ENCODE peak calls at places on chromosome 1, in four cellular contexts. One of them, this sample, is unnamed.

GRCh38 chr1:116309090-116309870 is 63.8 kb upstream of the ATP1A1 start:
- DNase-seq in activated CD4-positive, CD25-positive, alpha-beta regulatory T cell: no peak
- DNase-seq in HFFc6: no peak
- DNase-seq in stimulated activated CD4-positive, alpha-beta T cell treated with anti-CD3 and anti-CD28 coated beads, Interleukin-4, amount 100 ng/mL, for 24 hours: no peak
- DNase-seq in this sample: no peak

GRCh38 chr1:54516249-54516920 is 31.6 kb upstream of the ACOT11 start:
- DNase-seq in activated CD4-positive, CD25-positive, alpha-beta regulatory T cell: no peak
- DNase-seq in stimulated activated CD4-positive, alpha-beta T cell treated with anti-CD3 and anti-CD28 coated beads, Interleukin-4, amount 100 ng/mL, for 24 hours: no peak
- DNase-seq in HFFc6: no peak
- DNase-seq in this sample: no peak

GRCh38 chr1:9075023-9075422 is 5.6 kb upstream of the SLC2A5 start:
- DNase-seq in HFFc6: no peak
- DNase-seq in stimulated activated CD4-positive, alpha-beta T cell treated with anti-CD3 and anti-CD28 coated beads, Interleukin-4, amount 100 ng/mL, for 24 hours: no peak
- DNase-seq in activated CD4-positive, CD25-positive, alpha-beta regulatory T cell: no peak
- DNase-seq in this sample: no peak

GRCh38 chr1:45929257-45929687 is 125.9 kb downstream of the MAST2 start:
- DNase-seq in stimulated activated CD4-positive, alpha-beta T cell treated with anti-CD3 and anti-CD28 coated beads, Interleukin-4, amount 100 ng/mL, for 24 hours: no peak
- DNase-seq in HFFc6: peak
- DNase-seq in activated CD4-positive, CD25-positive, alpha-beta regulatory T cell: no peak
- DNase-seq in this sample: peak

GRCh38 chr1:109782514-109782913 is 18.8 kb upstream of the EPS8L3 start:
- DNase-seq in HFFc6: peak
- DNase-seq in stimulated activated CD4-positive, alpha-beta T cell treated with anti-CD3 and anti-CD28 coated beads, Interleukin-4, amount 100 ng/mL, for 24 hours: no peak
- DNase-seq in activated CD4-positive, CD25-positive, alpha-beta regulatory T cell: no peak
- DNase-seq in this sample: no peak

GRCh38 chr1:199163277-199164069 is 524.6 kb downstream of the PTPRC start:
- DNase-seq in stimulated activated CD4-positive, alpha-beta T cell treated with anti-CD3 and anti-CD28 coated beads, Interleukin-4, amount 100 ng/mL, for 24 hours: no peak
- DNase-seq in activated CD4-positive, CD25-positive, alpha-beta regulatory T cell: no peak
- DNase-seq in HFFc6: no peak
- DNase-seq in this sample: no peak

GRCh38 chr1:197614916-197615692 is 160.2 kb downstream of the DENND1B start:
- DNase-seq in HFFc6: peak
- DNase-seq in stimulated activated CD4-positive, alpha-beta T cell treated with anti-CD3 and anti-CD28 coated beads, Interleukin-4, amount 100 ng/mL, for 24 hours: peak
- DNase-seq in activated CD4-positive, CD25-positive, alpha-beta regulatory T cell: no peak
- DNase-seq in this sample: no peak

GRCh38 chr1:31588751-31589515 is 12.6 kb downstream of the TINAGL1 start:
- DNase-seq in activated CD4-positive, CD25-positive, alpha-beta regulatory T cell: no peak
- DNase-seq in HFFc6: no peak
- DNase-seq in stimulated activated CD4-positive, alpha-beta T cell treated with anti-CD3 and anti-CD28 coated beads, Interleukin-4, amount 100 ng/mL, for 24 hours: no peak
- DNase-seq in this sample: no peak

GRCh38 chr1:6104631-6105030 is 58.9 kb downstream of the KCNAB2 start:
- DNase-seq in HFFc6: no peak
- DNase-seq in stimulated activated CD4-positive, alpha-beta T cell treated with anti-CD3 and anti-CD28 coated beads, Interleukin-4, amount 100 ng/mL, for 24 hours: no peak
- DNase-seq in activated CD4-positive, CD25-positive, alpha-beta regulatory T cell: no peak
- DNase-seq in this sample: no peak

GRCh38 chr1:223831755-223832636 is 13.8 kb downstream of the TP53BP2 start:
- DNase-seq in stimulated activated CD4-positive, alpha-beta T cell treated with anti-CD3 and anti-CD28 coated beads, Interleukin-4, amount 100 ng/mL, for 24 hours: no peak
- DNase-seq in activated CD4-positive, CD25-positive, alpha-beta regulatory T cell: no peak
- DNase-seq in HFFc6: peak
- DNase-seq in this sample: no peak

GRCh38 chr1:222310830-222311229 is 237.1 kb downstream of the HHIPL2 start:
- DNase-seq in HFFc6: no peak
- DNase-seq in stimulated activated CD4-positive, alpha-beta T cell treated with anti-CD3 and anti-CD28 coated beads, Interleukin-4, amount 100 ng/mL, for 24 hours: no peak
- DNase-seq in activated CD4-positive, CD25-positive, alpha-beta regulatory T cell: no peak
- DNase-seq in this sample: no peak

GRCh38 chr1:225700164-225700740 is 47.3 kb upstream of the ENAH start:
- DNase-seq in activated CD4-positive, CD25-positive, alpha-beta regulatory T cell: no peak
- DNase-seq in stimulated activated CD4-positive, alpha-beta T cell treated with anti-CD3 and anti-CD28 coated beads, Interleukin-4, amount 100 ng/mL, for 24 hours: no peak
- DNase-seq in HFFc6: peak
- DNase-seq in this sample: no peak

GRCh38 chr1:148333875-148334338 is 149.2 kb downstream of the PPIAL4G start:
- DNase-seq in HFFc6: no peak
- DNase-seq in activated CD4-positive, CD25-positive, alpha-beta regulatory T cell: no peak
- DNase-seq in stimulated activated CD4-positive, alpha-beta T cell treated with anti-CD3 and anti-CD28 coated beads, Interleukin-4, amount 100 ng/mL, for 24 hours: no peak
- DNase-seq in this sample: no peak

GRCh38 chr1:172405912-172406311 is 14.6 kb upstream of the C1orf105 start:
- DNase-seq in stimulated activated CD4-positive, alpha-beta T cell treated with anti-CD3 and anti-CD28 coated beads, Interleukin-4, amount 100 ng/mL, for 24 hours: no peak
- DNase-seq in activated CD4-positive, CD25-positive, alpha-beta regulatory T cell: no peak
- DNase-seq in HFFc6: peak
- DNase-seq in this sample: no peak

GRCh38 chr1:156260896-156261295 is 13.0 kb upstream of the PAQR6 start:
- DNase-seq in activated CD4-positive, CD25-positive, alpha-beta regulatory T cell: no peak
- DNase-seq in stimulated activated CD4-positive, alpha-beta T cell treated with anti-CD3 and anti-CD28 coated beads, Interleukin-4, amount 100 ng/mL, for 24 hours: no peak
- DNase-seq in HFFc6: no peak
- DNase-seq in this sample: no peak

GRCh38 chr1:7300893-7301292 is 470.2 kb upstream of the VAMP3 start:
- DNase-seq in HFFc6: peak
- DNase-seq in stimulated activated CD4-positive, alpha-beta T cell treated with anti-CD3 and anti-CD28 coated beads, Interleukin-4, amount 100 ng/mL, for 24 hours: no peak
- DNase-seq in activated CD4-positive, CD25-positive, alpha-beta regulatory T cell: no peak
- DNase-seq in this sample: no peak

GRCh38 chr1:52127181-52128175 is 14.4 kb upstream of the ZFYVE9 start:
- DNase-seq in stimulated activated CD4-positive, alpha-beta T cell treated with anti-CD3 and anti-CD28 coated beads, Interleukin-4, amount 100 ng/mL, for 24 hours: peak
- DNase-seq in HFFc6: peak
- DNase-seq in activated CD4-positive, CD25-positive, alpha-beta regulatory T cell: no peak
- DNase-seq in this sample: no peak

GRCh38 chr1:94792876-94793605 is 27.1 kb upstream of the SLC44A3 start:
- DNase-seq in activated CD4-positive, CD25-positive, alpha-beta regulatory T cell: no peak
- DNase-seq in HFFc6: peak
- DNase-seq in stimulated activated CD4-positive, alpha-beta T cell treated with anti-CD3 and anti-CD28 coated beads, Interleukin-4, amount 100 ng/mL, for 24 hours: no peak
- DNase-seq in this sample: no peak

GRCh38 chr1:244450597-244451538 is 841 bp downstream of the ADSS2 start:
- DNase-seq in HFFc6: peak
- DNase-seq in stimulated activated CD4-positive, alpha-beta T cell treated with anti-CD3 and anti-CD28 coated beads, Interleukin-4, amount 100 ng/mL, for 24 hours: peak
- DNase-seq in activated CD4-positive, CD25-positive, alpha-beta regulatory T cell: peak
- DNase-seq in this sample: no peak

GRCh38 chr1:108877324-108877812 is 583 bp downstream of the GPSM2 start:
- DNase-seq in stimulated activated CD4-positive, alpha-beta T cell treated with anti-CD3 and anti-CD28 coated beads, Interleukin-4, amount 100 ng/mL, for 24 hours: no peak
- DNase-seq in activated CD4-positive, CD25-positive, alpha-beta regulatory T cell: no peak
- DNase-seq in HFFc6: no peak
- DNase-seq in this sample: no peak

GRCh38 chr1:15426492-15427279 is 11.6 kb upstream of the CTRC start:
- DNase-seq in HFFc6: no peak
- DNase-seq in stimulated activated CD4-positive, alpha-beta T cell treated with anti-CD3 and anti-CD28 coated beads, Interleukin-4, amount 100 ng/mL, for 24 hours: no peak
- DNase-seq in activated CD4-positive, CD25-positive, alpha-beta regulatory T cell: no peak
- DNase-seq in this sample: no peak

GRCh38 chr1:54810144-54810942 is 9.2 kb upstream of the TTC22 start:
- DNase-seq in HFFc6: peak
- DNase-seq in activated CD4-positive, CD25-positive, alpha-beta regulatory T cell: peak
- DNase-seq in stimulated activated CD4-positive, alpha-beta T cell treated with anti-CD3 and anti-CD28 coated beads, Interleukin-4, amount 100 ng/mL, for 24 hours: peak
- DNase-seq in this sample: peak

GRCh38 chr1:25958475-25958874 is 39.4 kb downstream of the PAFAH2 start:
- DNase-seq in stimulated activated CD4-positive, alpha-beta T cell treated with anti-CD3 and anti-CD28 coated beads, Interleukin-4, amount 100 ng/mL, for 24 hours: no peak
- DNase-seq in activated CD4-positive, CD25-positive, alpha-beta regulatory T cell: no peak
- DNase-seq in HFFc6: peak
- DNase-seq in this sample: no peak

GRCh38 chr1:85576642-85577420 is 3.7 kb upstream of the CCN1 start:
- DNase-seq in activated CD4-positive, CD25-positive, alpha-beta regulatory T cell: no peak
- DNase-seq in HFFc6: peak
- DNase-seq in stimulated activated CD4-positive, alpha-beta T cell treated with anti-CD3 and anti-CD28 coated beads, Interleukin-4, amount 100 ng/mL, for 24 hours: peak
- DNase-seq in this sample: peak

GRCh38 chr1:39110325-39110851 is 84.2 kb downstream of the NDUFS5 start:
- DNase-seq in activated CD4-positive, CD25-positive, alpha-beta regulatory T cell: no peak
- DNase-seq in stimulated activated CD4-positive, alpha-beta T cell treated with anti-CD3 and anti-CD28 coated beads, Interleukin-4, amount 100 ng/mL, for 24 hours: no peak
- DNase-seq in HFFc6: peak
- DNase-seq in this sample: no peak

GRCh38 chr1:171226757-171227370 is 21.4 kb upstream of the FMO1 start:
- DNase-seq in HFFc6: peak
- DNase-seq in stimulated activated CD4-positive, alpha-beta T cell treated with anti-CD3 and anti-CD28 coated beads, Interleukin-4, amount 100 ng/mL, for 24 hours: peak
- DNase-seq in activated CD4-positive, CD25-positive, alpha-beta regulatory T cell: no peak
- DNase-seq in this sample: no peak

GRCh38 chr1:80023366-80023765 is 1016.8 kb upstream of the ADGRL4 start:
- DNase-seq in activated CD4-positive, CD25-positive, alpha-beta regulatory T cell: no peak
- DNase-seq in stimulated activated CD4-positive, alpha-beta T cell treated with anti-CD3 and anti-CD28 coated beads, Interleukin-4, amount 100 ng/mL, for 24 hours: no peak
- DNase-seq in HFFc6: no peak
- DNase-seq in this sample: no peak

GRCh38 chr1:66617362-66617761 is 83.4 kb downstream of the SGIP1 start:
- DNase-seq in activated CD4-positive, CD25-positive, alpha-beta regulatory T cell: no peak
- DNase-seq in stimulated activated CD4-positive, alpha-beta T cell treated with anti-CD3 and anti-CD28 coated beads, Interleukin-4, amount 100 ng/mL, for 24 hours: no peak
- DNase-seq in HFFc6: peak
- DNase-seq in this sample: no peak

GRCh38 chr1:98796049-98796448 is 134.5 kb downstream of the SNX7 start:
- DNase-seq in HFFc6: no peak
- DNase-seq in stimulated activated CD4-positive, alpha-beta T cell treated with anti-CD3 and anti-CD28 coated beads, Interleukin-4, amount 100 ng/mL, for 24 hours: no peak
- DNase-seq in activated CD4-positive, CD25-positive, alpha-beta regulatory T cell: no peak
- DNase-seq in this sample: no peak

GRCh38 chr1:170414989-170415733 is 116.8 kb upstream of the GORAB start:
- DNase-seq in HFFc6: no peak
- DNase-seq in activated CD4-positive, CD25-positive, alpha-beta regulatory T cell: no peak
- DNase-seq in stimulated activated CD4-positive, alpha-beta T cell treated with anti-CD3 and anti-CD28 coated beads, Interleukin-4, amount 100 ng/mL, for 24 hours: no peak
- DNase-seq in this sample: no peak

GRCh38 chr1:241022366-241022765 is 334.6 kb downstream of the RGS7 start:
- DNase-seq in activated CD4-positive, CD25-positive, alpha-beta regulatory T cell: no peak
- DNase-seq in stimulated activated CD4-positive, alpha-beta T cell treated with anti-CD3 and anti-CD28 coated beads, Interleukin-4, amount 100 ng/mL, for 24 hours: no peak
- DNase-seq in HFFc6: no peak
- DNase-seq in this sample: no peak

GRCh38 chr1:165416876-165417275 is 28.1 kb downstream of the RXRG start:
- DNase-seq in stimulated activated CD4-positive, alpha-beta T cell treated with anti-CD3 and anti-CD28 coated beads, Interleukin-4, amount 100 ng/mL, for 24 hours: no peak
- DNase-seq in activated CD4-positive, CD25-positive, alpha-beta regulatory T cell: no peak
- DNase-seq in HFFc6: no peak
- DNase-seq in this sample: no peak

GRCh38 chr1:25568834-25569598 is 25.6 kb downstream of the LDLRAP1 start:
- DNase-seq in stimulated activated CD4-positive, alpha-beta T cell treated with anti-CD3 and anti-CD28 coated beads, Interleukin-4, amount 100 ng/mL, for 24 hours: no peak
- DNase-seq in HFFc6: peak
- DNase-seq in activated CD4-positive, CD25-positive, alpha-beta regulatory T cell: no peak
- DNase-seq in this sample: no peak

GRCh38 chr1:2611034-2611501 is 21.7 kb downstream of the MMEL1 start:
- DNase-seq in stimulated activated CD4-positive, alpha-beta T cell treated with anti-CD3 and anti-CD28 coated beads, Interleukin-4, amount 100 ng/mL, for 24 hours: no peak
- DNase-seq in activated CD4-positive, CD25-positive, alpha-beta regulatory T cell: no peak
- DNase-seq in HFFc6: no peak
- DNase-seq in this sample: peak

GRCh38 chr1:221801773-221802516 is 60.1 kb upstream of the DUSP10 start:
- DNase-seq in stimulated activated CD4-positive, alpha-beta T cell treated with anti-CD3 and anti-CD28 coated beads, Interleukin-4, amount 100 ng/mL, for 24 hours: no peak
- DNase-seq in activated CD4-positive, CD25-positive, alpha-beta regulatory T cell: no peak
- DNase-seq in HFFc6: peak
- DNase-seq in this sample: no peak

GRCh38 chr1:110798691-110799256 is 74.2 kb upstream of the CD53 start:
- DNase-seq in stimulated activated CD4-positive, alpha-beta T cell treated with anti-CD3 and anti-CD28 coated beads, Interleukin-4, amount 100 ng/mL, for 24 hours: no peak
- DNase-seq in HFFc6: no peak
- DNase-seq in activated CD4-positive, CD25-positive, alpha-beta regulatory T cell: no peak
- DNase-seq in this sample: no peak

This sample was measured in CMK.